ENCODE peak calls at places on chromosomes 13 and 19, in eight cellular contexts. O is GM12865, Z is stomach, E is epithelial cell of esophagus, I is uterus, D is breast epithelium, C is AG09309, V is A549. H is an unnamed sample.

GRCh38 chr19:49832556-49832955 is 14.5 kb downstream of the MED25 start:
- DNase-seq in E (no peak), C (no peak), D (no peak), V (no peak), O (no peak), I (no peak), Z (no peak), H (no peak)

GRCh38 chr19:38734426-38735256 is 9.6 kb downstream of the CAPN12 start:
- DNase-seq in V (peak), D (no peak), E (peak), I (peak), Z (peak), C (no peak), O (peak), H (no peak)

GRCh38 chr19:4416268-4416667 is 13.8 kb downstream of the CHAF1A start:
- DNase-seq in O (no peak), D (no peak), E (no peak), C (no peak), I (no peak), Z (no peak), V (no peak), H (no peak)

GRCh38 chr13:104024416-104025170 is 958.4 kb upstream of the SLC10A2 start:
- DNase-seq in V (no peak), E (peak), C (no peak), O (no peak), D (no peak), I (no peak), Z (no peak), H (no peak)

GRCh38 chr19:14002571-14003278 is 3.4 kb downstream of the RFX1 start:
- DNase-seq in V (no peak), I (no peak), O (peak), D (no peak), Z (no peak), C (no peak), E (no peak), H (no peak)

GRCh38 chr13:45490068-45490467 is 25.3 kb downstream of the COG3 start:
- DNase-seq in C (no peak), V (no peak), O (peak), Z (no peak), E (peak), I (no peak), D (no peak), H (no peak)

GRCh38 chr13:29522044-29522685 is 73.3 kb downstream of the SLC7A1 start:
- DNase-seq in I (peak), E (no peak), Z (no peak), V (no peak), C (peak), D (no peak), O (no peak), H (peak)

GRCh38 chr19:19777692-19778091 is 43.9 kb downstream of the ZNF506 start:
- DNase-seq in Z (no peak), D (no peak), V (no peak), C (no peak), E (no peak), I (no peak), O (no peak), H (no peak)

GRCh38 chr19:55626350-55626749 is 2.0 kb upstream of the ZNF784 start:
- DNase-seq in O (peak), E (no peak), D (no peak), C (no peak), V (no peak), I (no peak), Z (no peak), H (no peak)

GRCh38 chr19:3359850-3360493 is 6.4 kb upstream of the NFIC start:
- DNase-seq in V (no peak), Z (no peak), C (no peak), E (peak), O (peak), D (no peak), I (no peak), H (no peak)

GRCh38 chr19:33302175-33302973 is at the start of gene CEBPA:
- DNase-seq in C (no peak), I (peak), E (peak), V (peak), D (peak), Z (peak), O (peak), H (no peak)

GRCh38 chr19:23800281-23800680 is 41.6 kb upstream of the ZNF681 start:
- DNase-seq in V (no peak), I (no peak), C (no peak), D (no peak), Z (no peak), O (no peak), E (no peak), H (no peak)

GRCh38 chr19:18418725-18419194 is 438 bp upstream of the SSBP4 start:
- DNase-seq in D (no peak), O (no peak), E (peak), I (no peak), Z (no peak), V (no peak), C (no peak), H (no peak)

GRCh38 chr19:53903055-53903680 is 5.9 kb upstream of the CACNG7 start:
- DNase-seq in E (peak), V (no peak), O (no peak), I (no peak), Z (no peak), D (no peak), C (no peak), H (no peak)

GRCh38 chr13:45827318-45827717 is 24.2 kb downstream of the SIAH3 start:
- DNase-seq in V (no peak), I (no peak), E (no peak), Z (no peak), D (no peak), O (no peak), C (no peak), H (no peak)

GRCh38 chr13:48906200-48906599 is 69.5 kb upstream of the FNDC3A start:
- DNase-seq in D (no peak), E (no peak), I (no peak), Z (no peak), V (no peak), C (no peak), O (no peak), H (no peak)

GRCh38 chr19:13953021-13953531 is 767 bp downstream of the DCAF15 start:
- DNase-seq in V (peak), C (peak), E (peak), D (no peak), I (no peak), Z (peak), O (no peak), H (no peak)

GRCh38 chr19:56080669-56081401 is 40.3 kb downstream of the ZNF787 start:
- DNase-seq in D (peak), V (peak), C (peak), Z (peak), I (peak), E (peak), O (peak), H (no peak)

GRCh38 chr19:11261902-11262839 is at the start of gene DOCK6:
- DNase-seq in E (no peak), V (no peak), O (peak), D (no peak), Z (peak), C (no peak), I (peak), H (no peak)

GRCh38 chr13:62337109-62337880 is 921.6 kb upstream of the PCDH20 start:
- DNase-seq in I (no peak), V (no peak), C (no peak), D (no peak), E (no peak), Z (no peak), O (no peak), H (no peak)

GRCh38 chr19:54420383-54421168 is 5.3 kb downstream of the TTYH1 start:
- DNase-seq in D (no peak), Z (no peak), V (no peak), O (no peak), C (no peak), E (no peak), I (no peak), H (no peak)

GRCh38 chr13:99842379-99842778 is 129.2 kb downstream of the ZIC5 start:
- DNase-seq in E (no peak), D (no peak), I (no peak), O (no peak), Z (no peak), C (no peak), V (no peak), H (no peak)

GRCh38 chr13:71773534-71773933 is 93.5 kb downstream of the DACH1 start:
- DNase-seq in C (no peak), I (no peak), D (no peak), Z (no peak), V (no peak), O (no peak), E (no peak), H (no peak)

GRCh38 chr13:106472621-106473020 is 62.8 kb downstream of the EFNB2 start:
- DNase-seq in O (no peak), V (no peak), D (no peak), C (no peak), Z (no peak), I (no peak), E (peak), H (no peak)

GRCh38 chr13:63305641-63306133 is 1890.0 kb upstream of the PCDH20 start:
- DNase-seq in I (no peak), Z (no peak), V (no peak), D (no peak), C (no peak), O (no peak), E (no peak), H (no peak)

GRCh38 chr19:3304871-3305423 is 61.4 kb upstream of the NFIC start:
- DNase-seq in V (peak), Z (peak), C (no peak), E (peak), I (peak), O (peak), D (peak), H (no peak)

GRCh38 chr19:14116918-14117578 is 514 bp downstream of the PRKACA start:
- DNase-seq in V (no peak), D (no peak), C (no peak), O (no peak), Z (no peak), E (no peak), I (peak), H (no peak)

GRCh38 chr13:86974251-86974994 is 696.7 kb upstream of the SLITRK5 start:
- DNase-seq in Z (no peak), D (no peak), O (no peak), C (no peak), I (no peak), V (no peak), E (no peak), H (no peak)

GRCh38 chr13:51584731-51585191 is 499 bp downstream of the WDFY2 start:
- DNase-seq in C (no peak), E (peak), Z (peak), D (peak), V (peak), O (peak), I (no peak), H (no peak)
- TF ChIP-seq CTCF in C (peak), E (peak), Z (no peak), D (no peak), V (no peak), O (peak), I (no peak), H (peak)

DNA sequence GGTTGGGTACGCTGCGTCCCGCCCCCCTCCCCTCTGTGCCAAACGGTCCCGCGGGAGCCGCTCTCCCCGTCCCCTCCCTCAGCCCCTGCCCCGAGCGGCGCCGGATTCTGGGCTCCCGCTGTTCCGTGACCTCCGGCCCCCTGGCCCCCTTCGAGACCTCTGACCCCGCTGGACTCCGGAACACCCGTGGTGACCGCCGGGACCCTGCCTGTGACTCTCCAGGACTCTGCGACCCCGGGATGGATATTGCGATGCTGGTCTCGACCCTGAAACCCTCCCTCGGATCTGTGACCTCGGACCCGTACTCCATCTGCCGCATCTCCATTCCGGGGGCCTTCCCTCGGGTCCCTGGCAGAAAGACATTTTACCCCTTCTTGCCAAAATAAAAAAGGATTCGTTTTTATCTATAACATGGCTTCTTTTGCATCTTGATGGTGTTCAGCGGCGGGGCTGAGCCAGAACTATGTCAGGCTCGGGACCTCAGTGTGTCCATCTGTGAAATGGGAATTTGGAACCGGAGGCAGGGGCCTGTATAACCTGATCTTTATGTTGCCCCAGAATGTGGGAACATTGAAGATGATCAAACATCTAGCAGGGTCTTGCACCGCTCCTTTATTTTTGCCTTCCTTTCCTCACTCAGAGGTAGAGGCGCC is 654 bp upstream of the MEGF8 start:
- DNase-seq in D (no peak), V (no peak), O (no peak), C (no peak), E (no peak), I (peak), Z (no peak), H (no peak)
- H3K4me3 ChIP-seq in D (peak), V (peak), O (peak), C (no peak), E (no peak), I (peak), Z (peak), H (peak)

GRCh38 chr19:37313335-37313627 is 57.6 kb upstream of the ZNF527 start:
- DNase-seq in C (no peak), D (no peak), Z (no peak), I (no peak), V (no peak), O (no peak), E (no peak), H (no peak)

GRCh38 chr19:37317403-37318209 is 53.3 kb upstream of the ZNF527 start:
- DNase-seq in O (peak), E (peak), Z (peak), V (peak), I (peak), C (peak), D (peak), H (peak)
- TF ChIP-seq CTCF in O (peak), E (peak), Z (peak), V (peak), I (peak), C (peak), D (peak), H (peak)

GRCh38 chr19:48637948-48638830 is 1.0 kb upstream of the DBP start:
- DNase-seq in V (peak), E (peak), I (peak), Z (peak), C (peak), O (peak), D (peak), H (peak)

GRCh38 chr19:48637449-48637947 is 319 bp upstream of the DBP start:
- DNase-seq in I (peak), E (peak), C (peak), O (peak), D (peak), V (peak), Z (peak), H (peak)

GRCh38 chr19:48639483-48640375 is 2.5 kb upstream of the DBP start:
- DNase-seq in I (no peak), V (no peak), O (no peak), Z (no peak), D (no peak), C (no peak), E (no peak), H (no peak)

GRCh38 chr19:48636859-48637448 is at the start of gene DBP:
- DNase-seq in Z (peak), C (no peak), O (no peak), E (no peak), V (peak), I (no peak), D (no peak), H (no peak)

DNA sequence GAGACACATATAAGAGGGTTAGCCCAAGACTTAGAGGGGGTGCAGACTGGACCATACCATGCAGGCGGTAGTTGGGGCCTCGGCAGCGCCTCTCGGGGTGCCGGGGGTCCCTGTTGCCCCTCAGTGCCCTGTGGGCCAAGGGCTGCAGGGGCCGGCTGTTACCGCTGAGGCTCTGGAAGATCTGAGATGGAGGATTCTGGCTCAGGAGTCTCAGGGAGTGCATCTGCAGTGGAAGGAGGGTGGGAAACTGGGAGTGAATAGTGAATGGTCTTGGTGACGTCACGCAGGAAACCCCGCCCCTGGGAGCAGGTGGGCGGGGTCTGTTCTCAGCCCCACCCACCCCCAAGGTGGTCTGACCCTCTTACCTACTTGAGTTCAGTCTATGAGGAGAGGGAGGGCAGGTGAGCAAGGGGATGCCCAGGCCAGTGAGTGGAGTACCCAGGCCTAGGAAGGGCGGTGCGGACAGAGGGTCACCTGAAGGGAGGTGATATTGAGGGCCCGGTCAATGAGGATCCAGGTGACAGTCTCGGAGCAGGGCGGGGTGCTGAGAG is 1.7 kb upstream of the DBP start:
- DNase-seq in I (peak), D (no peak), Z (no peak), O (peak), C (no peak), E (no peak), V (no peak), H (no peak)
- H3K4me3 ChIP-seq in I (no peak), D (peak), Z (no peak), O (peak), C (no peak), E (no peak), V (no peak), H (no peak)

GRCh38 chr19:6963937-6964336 is 57.3 kb downstream of the MBD3L2B start:
- DNase-seq in O (peak), C (no peak), V (no peak), E (no peak), D (no peak), I (no peak), Z (no peak), H (no peak)
- TF ChIP-seq CTCF in O (peak), C (no peak), V (no peak), E (no peak), D (no peak), I (no peak), Z (peak), H (no peak)

GRCh38 chr19:48248081-48248833 is 7.5 kb downstream of the CARD8 start:
- DNase-seq in Z (no peak), I (no peak), E (no peak), V (no peak), C (no peak), D (no peak), O (peak), H (no peak)
- H3K4me3 ChIP-seq in Z (peak), I (no peak), E (no peak), V (no peak), C (no peak), D (peak), O (peak), H (no peak)

GRCh38 chr19:12836529-12836863 is 1.8 kb upstream of the MAST1 start:
- DNase-seq in I (no peak), D (no peak), V (no peak), E (no peak), O (no peak), Z (no peak), C (no peak), H (no peak)

GRCh38 chr19:12834418-12834943 is at the start of gene RTBDN:
- DNase-seq in V (no peak), E (no peak), C (no peak), Z (no peak), I (no peak), O (no peak), D (no peak), H (no peak)

GRCh38 chr19:12834976-12835757 is 788 bp upstream of the RTBDN start:
- DNase-seq in O (no peak), E (no peak), C (no peak), V (no peak), I (no peak), Z (peak), D (no peak), H (no peak)

GRCh38 chr19:12833747-12834417 is 497 bp downstream of the RTBDN start:
- DNase-seq in E (peak), Z (peak), O (peak), C (no peak), D (no peak), V (no peak), I (no peak), H (no peak)

DNA sequence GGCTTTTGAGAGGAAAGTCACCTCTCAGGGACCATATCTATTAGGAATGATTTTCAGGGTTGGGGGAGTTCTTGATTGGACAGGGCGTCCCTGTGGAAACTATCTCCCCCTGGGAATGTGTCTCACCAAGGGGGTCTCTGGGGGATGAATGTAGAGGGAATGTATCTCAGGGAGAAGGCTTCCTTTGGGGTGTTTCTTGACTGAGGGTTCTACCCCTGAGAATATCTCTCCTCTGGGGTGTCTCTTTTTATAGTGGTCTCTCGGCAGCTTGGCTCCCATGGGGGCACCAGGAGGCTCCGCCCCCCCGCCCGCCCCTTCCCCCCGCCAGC is 997 bp downstream of the RTBDN start:
- DNase-seq in Z (no peak), D (no peak), I (no peak), C (no peak), V (no peak), O (no peak), E (no peak), H (no peak)
- TF ChIP-seq CTCF in Z (no peak), D (no peak), I (no peak), C (no peak), V (no peak), O (no peak), E (no peak), H (no peak)

DNA sequence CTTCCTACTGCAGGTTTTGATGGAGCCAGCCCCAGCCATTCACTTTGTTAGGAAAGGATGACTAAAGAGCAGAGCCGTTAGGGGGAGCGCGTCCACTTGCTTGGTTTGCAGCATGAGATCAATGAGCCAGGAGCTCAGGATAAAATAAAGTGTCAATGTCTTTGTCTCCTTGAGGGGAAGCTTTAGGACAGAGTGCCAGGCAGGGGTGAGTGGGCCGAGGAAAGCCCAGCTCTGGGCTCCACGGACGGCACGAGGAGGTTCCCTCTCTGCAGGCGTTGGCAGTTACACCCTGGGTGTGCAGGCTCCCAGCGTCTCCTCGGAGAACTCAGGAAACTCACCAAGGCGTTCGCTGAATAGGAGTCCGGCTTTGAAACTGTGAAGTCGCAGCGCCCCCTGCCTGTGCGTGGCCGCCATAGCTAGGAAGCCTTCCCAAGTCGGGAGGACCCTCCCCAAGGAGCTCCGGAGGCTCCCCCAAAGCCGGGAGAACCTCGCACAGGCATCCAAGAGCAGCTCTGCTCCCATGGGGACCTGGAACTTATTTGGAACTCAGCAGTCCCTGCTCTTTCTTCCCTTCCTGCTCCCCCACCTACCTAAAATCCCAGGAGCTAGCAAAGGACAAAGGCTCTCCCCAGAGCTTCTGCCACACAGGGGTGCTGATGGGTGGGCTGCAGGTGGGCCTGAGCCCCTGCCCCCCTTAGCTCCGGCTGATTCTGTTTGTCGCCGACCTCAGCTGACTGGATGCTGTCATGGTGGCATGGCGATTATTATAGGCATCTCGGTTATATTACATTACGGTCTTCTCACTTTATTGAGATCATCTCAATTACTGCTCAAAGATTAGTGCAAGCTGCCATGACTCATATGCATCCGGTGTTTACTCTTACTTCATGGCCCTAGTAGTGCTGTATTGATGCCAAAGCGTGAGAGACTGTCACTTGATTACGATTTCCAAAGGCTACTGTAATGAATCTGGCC is 34.4 kb downstream of the GSX1 start:
- DNase-seq in C (peak), E (peak), O (peak), D (peak), Z (peak), I (peak), V (peak), H (peak)
- H3K4me3 ChIP-seq in C (peak), E (peak), O (no peak), D (peak), Z (peak), I (no peak), V (peak), H (no peak)